ENCODE peak calls at places on chromosomes 4 and X, in five cellular contexts. X, C, O, H and B are unnamed samples.

GRCh38 chrX:11899091-11899490 is 141.1 kb downstream of the MSL3 start:
- DNase-seq in X (peak), C (no peak), O (peak), H (no peak), B (peak)

GRCh38 chrX:152641996-152642395 is 4.3 kb downstream of the GABRQ start:
- DNase-seq in X (no peak), C (no peak), O (peak), H (no peak), B (no peak)

GRCh38 chr4:162791321-162791720 is 375.4 kb downstream of the NAF1 start:
- DNase-seq in X (no peak), C (no peak), O (peak), H (no peak), B (no peak)

GRCh38 chr4:151099226-151099975 is at the start of gene RPS3A:
- DNase-seq in X (peak), C (peak), O (peak), H (peak), B (peak)

GRCh38 chr4:174317531-174317930 is 33.8 kb downstream of the CEP44 start:
- DNase-seq in X (no peak), C (no peak), O (peak), H (no peak), B (no peak)

GRCh38 chrX:283115-283845 is 2.1 kb downstream of the PLCXD1 start:
- DNase-seq in X (peak), C (peak), O (peak), H (peak), B (peak)

GRCh38 chrX:42546800-42547199 is 231.2 kb downstream of the PPP1R2C start:
- DNase-seq in X (no peak), C (no peak), O (no peak), H (no peak), B (no peak)

GRCh38 chr4:3145251-3145908 is 70.9 kb downstream of the HTT start:
- DNase-seq in X (peak), C (no peak), O (no peak), H (no peak), B (no peak)

GRCh38 chr4:17851921-17852320 is 41.1 kb downstream of the NCAPG start:
- DNase-seq in X (no peak), C (no peak), O (no peak), H (no peak), B (no peak)

GRCh38 chrX:41730101-41730500 is 6.1 kb downstream of the GPR82 start:
- DNase-seq in X (peak), C (no peak), O (no peak), H (no peak), B (no peak)

GRCh38 chrX:119181491-119181890 is 53.9 kb upstream of the KIAA1210 start:
- DNase-seq in X (no peak), C (no peak), O (peak), H (no peak), B (peak)

GRCh38 chr4:173801876-173802713 is 272.1 kb upstream of the HAND2 start:
- DNase-seq in X (no peak), C (no peak), O (no peak), H (no peak), B (no peak)

GRCh38 chr4:123811763-123812390 is 415.3 kb downstream of the SPRY1 start:
- DNase-seq in X (no peak), C (no peak), O (no peak), H (no peak), B (no peak)

GRCh38 chr4:3176625-3177229 is 72.2 kb upstream of the MSANTD1 start:
- DNase-seq in X (no peak), C (no peak), O (no peak), H (no peak), B (no peak)

GRCh38 chr4:90328558-90328957 is 201.4 kb downstream of the CCSER1 start:
- DNase-seq in X (peak), C (no peak), O (peak), H (peak), B (peak)

GRCh38 chr4:85761803-85762202 is 286.9 kb downstream of the ARHGAP24 start:
- DNase-seq in X (peak), C (peak), O (no peak), H (no peak), B (no peak)

GRCh38 chrX:136779346-136779781 is 1.4 kb downstream of the ARHGEF6 start:
- DNase-seq in X (no peak), C (no peak), O (no peak), H (no peak), B (no peak)

GRCh38 chrX:9940397-9940796 is 26.8 kb upstream of the CLDN34 start:
- DNase-seq in X (peak), C (no peak), O (peak), H (no peak), B (peak)

GRCh38 chrX:118536687-118537461 is 41.3 kb downstream of the DOCK11 start:
- DNase-seq in X (peak), C (no peak), O (no peak), H (peak), B (no peak)

GRCh38 chrX:154534526-154535322 is 11.9 kb downstream of the G6PD start:
- DNase-seq in X (peak), C (peak), O (peak), H (peak), B (peak)

GRCh38 chrX:73850124-73851013 is 287.4 kb downstream of the CHIC1 start:
- DNase-seq in X (peak), C (no peak), O (peak), H (no peak), B (peak)

GRCh38 chr4:88516746-88517145 is 6.8 kb downstream of the PYURF start:
- DNase-seq in X (no peak), C (no peak), O (no peak), H (no peak), B (no peak)

GRCh38 chr4:58510652-58511051 is 1400.5 kb upstream of the IGFBP7 start:
- DNase-seq in X (no peak), C (no peak), O (no peak), H (no peak), B (no peak)

GRCh38 chr4:80539190-80539589 is 203.7 kb downstream of the CFAP299 start:
- DNase-seq in X (no peak), C (no peak), O (no peak), H (no peak), B (no peak)

GRCh38 chr4:181674315-181674714 is 568.9 kb upstream of the TENM3 start:
- DNase-seq in X (peak), C (no peak), O (peak), H (no peak), B (peak)

GRCh38 chrX:113594504-113594903 is 753.9 kb upstream of the AMOT start:
- DNase-seq in X (no peak), C (no peak), O (no peak), H (no peak), B (no peak)

GRCh38 chr4:2940267-2941137 is 22.7 kb downstream of the NOP14 start:
- DNase-seq in X (no peak), C (peak), O (no peak), H (peak), B (no peak)

GRCh38 chr4:140296871-140297570 is 76.4 kb upstream of the SCOC start:
- DNase-seq in X (no peak), C (no peak), O (peak), H (peak), B (peak)

GRCh38 chr4:87844476-87844875 is 11.7 kb downstream of the MEPE start:
- DNase-seq in X (peak), C (no peak), O (peak), H (no peak), B (no peak)

GRCh38 chr4:184316821-184317220 is 99.1 kb upstream of the ENPP6 start:
- DNase-seq in X (no peak), C (no peak), O (no peak), H (no peak), B (no peak)